ENCODE peak calls at places on chromosomes 13 and 19, in four cellular contexts. P is mammary epithelial cell, B is EH, U is NCI-H1105 treated with DMSO at 0.1 percent for 48 hours. W is an unnamed sample.

GRCh38 chr13:75876371-75877050 is 240.4 kb downstream of the LMO7 start:
- DNase-seq in B (peak; percentile 67), U (peak; percentile 49), P (peak; percentile 53), W (no peak)

GRCh38 chr13:103883152-103883551 is 816.9 kb upstream of the SLC10A2 start:
- DNase-seq in B (peak; percentile 61), P (peak; percentile 89), U (peak; percentile 71), W (peak; percentile 88)

GRCh38 chr19:39110263-39110967 is 15.2 kb upstream of the PAK4 start:
- DNase-seq in B (peak; percentile 49), U (peak; percentile 62), P (no peak), W (no peak)

GRCh38 chr13:59480857-59481256 is 682.9 kb downstream of the DIAPH3 start:
- DNase-seq in P (no peak), U (no peak), B (peak; percentile 34), W (no peak)

GRCh38 chr19:18282021-18282787 is 782 bp upstream of the JUND start:
- DNase-seq in U (peak; percentile 92), P (no peak), B (no peak), W (no peak)

GRCh38 chr19:41548954-41549688 is 26.8 kb upstream of the CEACAM21 start:
- DNase-seq in P (no peak), U (no peak), B (no peak), W (no peak)

GRCh38 chr19:58228584-58229254 is at the start of gene ZNF544:
- DNase-seq in B (peak; percentile 73), U (peak; percentile 63), P (peak; percentile 79), W (peak; percentile 16)

GRCh38 chr19:18990128-18990708 is 43.1 kb downstream of the SUGP2 start:
- DNase-seq in P (no peak), U (no peak), B (no peak), W (no peak)

GRCh38 chr19:48424694-48425219 is 21.0 kb upstream of the GRWD1 start:
- DNase-seq in U (no peak), P (no peak), B (peak; percentile 76), W (no peak)

GRCh38 chr19:42199440-42200115 is 17.9 kb downstream of the DEDD2 start:
- DNase-seq in B (no peak), P (peak; percentile 80), U (no peak), W (no peak)

GRCh38 chr13:50085063-50085462 is 69.8 kb downstream of the KCNRG start:
- DNase-seq in U (no peak), P (peak; percentile 17), B (peak; percentile 58), W (no peak)

W was measured in epithelial cell of prostate.